ENCODE peak calls at places on chromosome 7, in ten cellular contexts. One of them, this sample, is unnamed.
A peak's percentile ranks its signal among the peaks of the same experiment; 100 is the strongest.

GRCh38 chr7:114554781-114555537 is 140.3 kb downstream of the FOXP2 start:
- DNase-seq in adrenal gland: no peak
- DNase-seq in heart right ventricle: no peak
- DNase-seq in lower leg skin: no peak
- DNase-seq in colonic mucosa: no peak
- DNase-seq in left ventricle myocardium inferior: no peak
- DNase-seq in left lung: no peak
- DNase-seq in nephron progenitor cell: no peak
- DNase-seq in cardiac fibroblast: peak; percentile 22
- DNase-seq in tibial nerve: no peak
- DNase-seq in this sample: no peak

GRCh38 chr7:132738254-132738653 is 162.0 kb upstream of the PLXNA4 start:
- DNase-seq in left lung: no peak
- DNase-seq in nephron progenitor cell: no peak
- DNase-seq in lower leg skin: no peak
- DNase-seq in left ventricle myocardium inferior: no peak
- DNase-seq in colonic mucosa: no peak
- DNase-seq in tibial nerve: no peak
- DNase-seq in heart right ventricle: no peak
- DNase-seq in adrenal gland: no peak
- DNase-seq in cardiac fibroblast: peak; percentile 95
- DNase-seq in this sample: peak; percentile 81

GRCh38 chr7:124152859-124153692 is 120.2 kb upstream of the TMEM229A start:
- DNase-seq in adrenal gland: no peak
- DNase-seq in nephron progenitor cell: peak; percentile 21
- DNase-seq in left lung: no peak
- DNase-seq in colonic mucosa: no peak
- DNase-seq in tibial nerve: no peak
- DNase-seq in lower leg skin: no peak
- DNase-seq in heart right ventricle: no peak
- DNase-seq in cardiac fibroblast: peak; percentile 60
- DNase-seq in left ventricle myocardium inferior: no peak
- DNase-seq in this sample: peak; percentile 59

GRCh38 chr7:229184-229964 is 37.0 kb downstream of the FAM20C start:
- DNase-seq in left ventricle myocardium inferior: peak; percentile 75
- DNase-seq in left lung: peak; percentile 59
- DNase-seq in cardiac fibroblast: peak; percentile 84
- DNase-seq in colonic mucosa: peak; percentile 41
- DNase-seq in nephron progenitor cell: no peak
- DNase-seq in adrenal gland: peak; percentile 88
- DNase-seq in tibial nerve: peak; percentile 76
- DNase-seq in lower leg skin: peak; percentile 94
- DNase-seq in heart right ventricle: peak; percentile 73
- DNase-seq in this sample: no peak

GRCh38 chr7:92735707-92736106 is 100.7 kb downstream of the CDK6 start:
- DNase-seq in adrenal gland: no peak
- DNase-seq in left ventricle myocardium inferior: no peak
- DNase-seq in tibial nerve: no peak
- DNase-seq in heart right ventricle: no peak
- DNase-seq in cardiac fibroblast: peak; percentile 73
- DNase-seq in nephron progenitor cell: no peak
- DNase-seq in lower leg skin: no peak
- DNase-seq in colonic mucosa: no peak
- DNase-seq in left lung: no peak
- DNase-seq in this sample: no peak

GRCh38 chr7:27992092-27992491 is 188.5 kb downstream of the JAZF1 start:
- DNase-seq in adrenal gland: no peak
- DNase-seq in cardiac fibroblast: no peak
- DNase-seq in lower leg skin: no peak
- DNase-seq in tibial nerve: no peak
- DNase-seq in heart right ventricle: no peak
- DNase-seq in colonic mucosa: no peak
- DNase-seq in left ventricle myocardium inferior: no peak
- DNase-seq in left lung: no peak
- DNase-seq in nephron progenitor cell: no peak
- DNase-seq in this sample: no peak

GRCh38 chr7:77940647-77941046 is 142.1 kb downstream of the PHTF2 start:
- DNase-seq in colonic mucosa: no peak
- DNase-seq in nephron progenitor cell: no peak
- DNase-seq in tibial nerve: no peak
- DNase-seq in cardiac fibroblast: peak; percentile 67
- DNase-seq in lower leg skin: no peak
- DNase-seq in heart right ventricle: peak; percentile 8
- DNase-seq in left ventricle myocardium inferior: no peak
- DNase-seq in left lung: no peak
- DNase-seq in adrenal gland: peak; percentile 36
- DNase-seq in this sample: peak; percentile 48

GRCh38 chr7:108570146-108570755 is 577 bp downstream of the DNAJB9 start:
- DNase-seq in cardiac fibroblast: peak; percentile 56
- DNase-seq in tibial nerve: no peak
- DNase-seq in adrenal gland: peak; percentile 60
- DNase-seq in left ventricle myocardium inferior: peak; percentile 32
- DNase-seq in lower leg skin: peak; percentile 84
- DNase-seq in left lung: peak; percentile 73
- DNase-seq in colonic mucosa: peak; percentile 57
- DNase-seq in nephron progenitor cell: peak; percentile 51
- DNase-seq in heart right ventricle: peak; percentile 35
- DNase-seq in this sample: peak; percentile 47

GRCh38 chr7:132226046-132226590 is 350.2 kb downstream of the PLXNA4 start:
- DNase-seq in tibial nerve: no peak
- DNase-seq in nephron progenitor cell: no peak
- DNase-seq in left lung: no peak
- DNase-seq in lower leg skin: no peak
- DNase-seq in adrenal gland: no peak
- DNase-seq in colonic mucosa: no peak
- DNase-seq in cardiac fibroblast: no peak
- DNase-seq in heart right ventricle: no peak
- DNase-seq in left ventricle myocardium inferior: no peak
- DNase-seq in this sample: no peak

GRCh38 chr7:54664235-54665228 is 94.5 kb downstream of the SEC61G start:
- DNase-seq in lower leg skin: no peak
- DNase-seq in heart right ventricle: peak; percentile 12
- DNase-seq in left lung: peak; percentile 43
- DNase-seq in colonic mucosa: peak; percentile 65
- DNase-seq in cardiac fibroblast: peak; percentile 39
- DNase-seq in nephron progenitor cell: peak; percentile 85
- DNase-seq in adrenal gland: peak; percentile 44
- DNase-seq in tibial nerve: no peak
- DNase-seq in left ventricle myocardium inferior: peak; percentile 26
- DNase-seq in this sample: peak; percentile 81

GRCh38 chr7:30472081-30472770 is 6.4 kb downstream of the NOD1 start:
- DNase-seq in colonic mucosa: no peak
- DNase-seq in left lung: no peak
- DNase-seq in nephron progenitor cell: no peak
- DNase-seq in left ventricle myocardium inferior: no peak
- DNase-seq in heart right ventricle: no peak
- DNase-seq in adrenal gland: no peak
- DNase-seq in cardiac fibroblast: no peak
- DNase-seq in lower leg skin: no peak
- DNase-seq in tibial nerve: no peak
- DNase-seq in this sample: no peak

GRCh38 chr7:123748171-123748733 is 551 bp downstream of the WASL start:
- DNase-seq in lower leg skin: peak; percentile 87
- DNase-seq in cardiac fibroblast: peak; percentile 45
- DNase-seq in left ventricle myocardium inferior: peak; percentile 55
- DNase-seq in colonic mucosa: peak; percentile 53
- DNase-seq in adrenal gland: peak; percentile 43
- DNase-seq in nephron progenitor cell: peak; percentile 58
- DNase-seq in heart right ventricle: peak; percentile 23
- DNase-seq in tibial nerve: peak; percentile 16
- DNase-seq in left lung: peak; percentile 49
- DNase-seq in this sample: peak; percentile 45

GRCh38 chr7:4838626-4839334 is 23.1 kb downstream of the PAPOLB start:
- DNase-seq in adrenal gland: no peak
- DNase-seq in nephron progenitor cell: no peak
- DNase-seq in lower leg skin: peak; percentile 70
- DNase-seq in cardiac fibroblast: no peak
- DNase-seq in left ventricle myocardium inferior: no peak
- DNase-seq in heart right ventricle: no peak
- DNase-seq in colonic mucosa: no peak
- DNase-seq in left lung: no peak
- DNase-seq in tibial nerve: no peak
- DNase-seq in this sample: no peak

GRCh38 chr7:1922870-1923236 is 252.8 kb downstream of the ELFN1 start:
- DNase-seq in nephron progenitor cell: no peak
- DNase-seq in adrenal gland: no peak
- DNase-seq in colonic mucosa: no peak
- DNase-seq in tibial nerve: no peak
- DNase-seq in left lung: no peak
- DNase-seq in left ventricle myocardium inferior: no peak
- DNase-seq in cardiac fibroblast: no peak
- DNase-seq in lower leg skin: no peak
- DNase-seq in heart right ventricle: no peak
- DNase-seq in this sample: no peak
- TF ChIP-seq CTCF in nephron progenitor cell: no peak
- TF ChIP-seq CTCF in adrenal gland: no peak
- TF ChIP-seq CTCF in colonic mucosa: no peak
- TF ChIP-seq CTCF in tibial nerve: no peak
- TF ChIP-seq CTCF in left lung: no peak
- TF ChIP-seq CTCF in left ventricle myocardium inferior: no peak
- TF ChIP-seq CTCF in cardiac fibroblast: peak; percentile 10
- TF ChIP-seq CTCF in lower leg skin: no peak
- TF ChIP-seq CTCF in heart right ventricle: no peak
- TF ChIP-seq CTCF in this sample: peak; percentile 14

GRCh38 chr7:19589436-19589835 is 119.4 kb downstream of the POLR1F start:
- DNase-seq in left ventricle myocardium inferior: no peak
- DNase-seq in tibial nerve: no peak
- DNase-seq in cardiac fibroblast: no peak
- DNase-seq in adrenal gland: no peak
- DNase-seq in heart right ventricle: no peak
- DNase-seq in nephron progenitor cell: no peak
- DNase-seq in left lung: no peak
- DNase-seq in colonic mucosa: no peak
- DNase-seq in lower leg skin: no peak
- DNase-seq in this sample: no peak

GRCh38 chr7:19585761-19586160 is 123.1 kb downstream of the POLR1F start:
- DNase-seq in colonic mucosa: no peak
- DNase-seq in nephron progenitor cell: no peak
- DNase-seq in left lung: no peak
- DNase-seq in lower leg skin: no peak
- DNase-seq in left ventricle myocardium inferior: no peak
- DNase-seq in heart right ventricle: no peak
- DNase-seq in cardiac fibroblast: no peak
- DNase-seq in adrenal gland: no peak
- DNase-seq in tibial nerve: no peak
- DNase-seq in this sample: no peak

DNA sequence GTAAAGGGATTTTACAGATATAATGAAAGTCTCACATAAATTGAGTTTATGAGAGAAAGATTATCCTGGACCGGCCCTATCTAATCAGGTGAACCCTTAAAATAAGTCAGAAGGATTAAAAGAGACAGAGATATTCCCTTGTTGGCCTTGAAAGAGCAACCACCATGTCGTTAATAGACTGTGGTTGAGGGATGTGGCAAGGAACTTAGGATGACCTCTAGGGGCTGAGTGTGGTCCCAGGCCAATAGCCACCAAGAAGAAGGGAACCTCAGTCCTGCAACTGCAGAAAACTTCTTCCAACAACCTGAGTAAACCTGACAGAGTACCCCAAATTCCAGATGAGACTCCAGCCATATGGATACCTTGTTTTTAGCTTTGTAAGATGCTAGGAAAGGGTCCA is 121.5 kb downstream of the POLR1F start:
- DNase-seq in nephron progenitor cell: no peak
- DNase-seq in left lung: no peak
- DNase-seq in adrenal gland: no peak
- DNase-seq in colonic mucosa: no peak
- DNase-seq in tibial nerve: no peak
- DNase-seq in lower leg skin: no peak
- DNase-seq in cardiac fibroblast: no peak
- DNase-seq in heart right ventricle: no peak
- DNase-seq in left ventricle myocardium inferior: no peak
- DNase-seq in this sample: peak; percentile 4
- TF ChIP-seq CTCF in nephron progenitor cell: peak; percentile 12
- TF ChIP-seq CTCF in left lung: no peak
- TF ChIP-seq CTCF in adrenal gland: no peak
- TF ChIP-seq CTCF in colonic mucosa: no peak
- TF ChIP-seq CTCF in tibial nerve: no peak
- TF ChIP-seq CTCF in lower leg skin: no peak
- TF ChIP-seq CTCF in cardiac fibroblast: no peak
- TF ChIP-seq CTCF in heart right ventricle: no peak
- TF ChIP-seq CTCF in left ventricle myocardium inferior: no peak
- TF ChIP-seq CTCF in this sample: no peak

DNA sequence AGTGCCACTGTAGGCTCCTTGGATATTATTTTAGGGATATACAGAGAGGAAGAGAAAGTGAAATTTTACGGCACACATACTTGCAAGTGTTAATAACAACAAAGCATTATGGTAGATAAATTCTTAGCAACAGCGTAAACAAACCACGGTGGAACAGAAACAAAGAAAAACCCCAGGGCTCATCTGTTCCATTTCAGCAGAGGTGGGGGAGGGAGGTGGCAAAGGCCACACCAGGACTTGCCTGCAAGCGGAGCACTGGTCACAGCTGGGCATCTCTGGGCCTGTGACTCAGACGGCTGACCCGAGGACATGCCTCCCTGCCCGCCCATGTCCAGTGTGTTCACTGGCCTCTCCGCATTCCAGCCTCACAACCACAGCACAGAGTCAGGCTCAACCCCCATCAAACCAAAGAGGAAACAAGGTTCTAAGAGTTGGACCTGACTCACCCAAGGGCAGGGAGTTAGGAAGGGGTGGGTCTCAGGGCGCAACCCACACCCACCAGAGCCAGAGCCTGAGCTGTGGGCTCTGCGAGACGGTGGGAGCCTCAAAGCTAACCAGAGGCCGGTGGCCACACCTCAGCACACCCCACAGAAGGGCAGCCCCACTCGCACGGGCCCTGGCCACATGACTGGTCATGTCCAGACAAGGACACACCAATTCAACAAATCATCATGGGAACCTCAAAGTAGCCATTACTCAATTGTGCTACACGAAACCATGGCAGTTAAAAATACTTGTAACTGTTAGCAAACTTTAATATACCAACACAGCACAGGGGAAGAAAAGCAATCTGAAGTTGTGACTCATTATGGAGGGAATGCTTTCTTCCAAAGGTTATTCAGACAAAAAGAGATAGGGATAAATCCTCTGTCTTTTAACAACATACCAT is 10.7 kb downstream of the ESYT2 start:
- DNase-seq in tibial nerve: peak; percentile 75
- DNase-seq in left lung: peak; percentile 94
- DNase-seq in nephron progenitor cell: peak; percentile 64
- DNase-seq in colonic mucosa: peak; percentile 82
- DNase-seq in heart right ventricle: peak; percentile 91
- DNase-seq in lower leg skin: peak; percentile 94
- DNase-seq in adrenal gland: peak; percentile 95
- DNase-seq in cardiac fibroblast: peak; percentile 99
- DNase-seq in left ventricle myocardium inferior: peak; percentile 87
- DNase-seq in this sample: peak; percentile 96
- TF ChIP-seq CTCF in tibial nerve: no peak
- TF ChIP-seq CTCF in left lung: no peak
- TF ChIP-seq CTCF in nephron progenitor cell: no peak
- TF ChIP-seq CTCF in colonic mucosa: no peak
- TF ChIP-seq CTCF in heart right ventricle: peak; percentile 11
- TF ChIP-seq CTCF in lower leg skin: no peak
- TF ChIP-seq CTCF in adrenal gland: no peak
- TF ChIP-seq CTCF in cardiac fibroblast: no peak
- TF ChIP-seq CTCF in left ventricle myocardium inferior: no peak
- TF ChIP-seq CTCF in this sample: no peak

DNA sequence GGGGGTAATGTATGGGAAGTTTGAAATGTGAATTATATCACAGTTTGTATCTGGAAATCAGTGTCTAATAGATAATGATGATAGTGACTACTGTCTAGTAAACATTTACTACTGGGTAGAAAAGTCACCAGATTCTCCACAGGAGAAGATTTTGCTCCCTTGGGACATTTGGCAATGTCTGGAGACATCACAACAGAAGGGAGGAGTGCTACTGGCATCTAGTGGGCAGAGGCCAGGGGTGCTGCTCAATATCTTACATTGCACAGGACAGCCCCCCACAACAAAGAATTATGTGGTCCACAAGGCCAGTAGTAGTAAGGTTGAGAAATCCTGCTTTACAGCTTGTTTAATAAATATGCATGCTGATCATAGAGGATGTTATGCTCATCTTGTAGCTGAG is 92.3 kb upstream of the PRPS1L1 start:
- DNase-seq in colonic mucosa: no peak
- DNase-seq in lower leg skin: no peak
- DNase-seq in adrenal gland: no peak
- DNase-seq in nephron progenitor cell: no peak
- DNase-seq in heart right ventricle: no peak
- DNase-seq in tibial nerve: no peak
- DNase-seq in cardiac fibroblast: peak; percentile 38
- DNase-seq in left lung: no peak
- DNase-seq in left ventricle myocardium inferior: no peak
- DNase-seq in this sample: peak; percentile 26
- TF ChIP-seq CTCF in colonic mucosa: no peak
- TF ChIP-seq CTCF in lower leg skin: no peak
- TF ChIP-seq CTCF in adrenal gland: no peak
- TF ChIP-seq CTCF in nephron progenitor cell: peak; percentile 7
- TF ChIP-seq CTCF in heart right ventricle: peak; percentile 43
- TF ChIP-seq CTCF in tibial nerve: no peak
- TF ChIP-seq CTCF in cardiac fibroblast: peak; percentile 27
- TF ChIP-seq CTCF in left lung: no peak
- TF ChIP-seq CTCF in left ventricle myocardium inferior: peak; percentile 42
- TF ChIP-seq CTCF in this sample: peak; percentile 31

This sample was measured in cardiac muscle cell.